ENCODE peak calls at places on chromosome 15, in seven cellular contexts. One of them, this sample, is unnamed.

GRCh38 chr15:59516655-59517461 is 78.9 kb downstream of the FAM81A start:
- DNase-seq in esophagus squamous epithelium: no peak
- DNase-seq in HepG2: no peak
- DNase-seq in CD8-positive, alpha-beta T cell: no peak
- DNase-seq in lower lobe of right lung: no peak
- DNase-seq in SJSA1: no peak
- DNase-seq in tibial artery: no peak
- DNase-seq in this sample: no peak

GRCh38 chr15:29410342-29410741 is 140.7 kb upstream of the NSMCE3 start:
- DNase-seq in esophagus squamous epithelium: no peak
- DNase-seq in lower lobe of right lung: no peak
- DNase-seq in tibial artery: no peak
- DNase-seq in SJSA1: no peak
- DNase-seq in HepG2: no peak
- DNase-seq in CD8-positive, alpha-beta T cell: no peak
- DNase-seq in this sample: no peak

GRCh38 chr15:39285066-39285465 is 295.8 kb upstream of the THBS1 start:
- DNase-seq in lower lobe of right lung: no peak
- DNase-seq in tibial artery: no peak
- DNase-seq in SJSA1: no peak
- DNase-seq in esophagus squamous epithelium: no peak
- DNase-seq in HepG2: no peak
- DNase-seq in CD8-positive, alpha-beta T cell: no peak
- DNase-seq in this sample: no peak

GRCh38 chr15:98518823-98519561 is 129.3 kb upstream of the IGF1R start:
- DNase-seq in HepG2: peak; percentile 67
- DNase-seq in SJSA1: peak; percentile 63
- DNase-seq in esophagus squamous epithelium: no peak
- DNase-seq in tibial artery: no peak
- DNase-seq in CD8-positive, alpha-beta T cell: peak; percentile 65
- DNase-seq in lower lobe of right lung: no peak
- DNase-seq in this sample: peak; percentile 49

GRCh38 chr15:73368301-73369072 is at the start of gene HCN4:
- DNase-seq in SJSA1: no peak
- DNase-seq in HepG2: no peak
- DNase-seq in tibial artery: no peak
- DNase-seq in CD8-positive, alpha-beta T cell: no peak
- DNase-seq in lower lobe of right lung: no peak
- DNase-seq in esophagus squamous epithelium: no peak
- DNase-seq in this sample: no peak

GRCh38 chr15:28114721-28115622 is 15.9 kb upstream of the OCA2 start:
- DNase-seq in HepG2: no peak
- DNase-seq in esophagus squamous epithelium: no peak
- DNase-seq in CD8-positive, alpha-beta T cell: no peak
- DNase-seq in tibial artery: no peak
- DNase-seq in SJSA1: no peak
- DNase-seq in lower lobe of right lung: no peak
- DNase-seq in this sample: no peak

GRCh38 chr15:85316244-85316934 is 64.0 kb upstream of the AKAP13 start:
- DNase-seq in esophagus squamous epithelium: no peak
- DNase-seq in lower lobe of right lung: no peak
- DNase-seq in CD8-positive, alpha-beta T cell: peak; percentile 60
- DNase-seq in SJSA1: no peak
- DNase-seq in tibial artery: no peak
- DNase-seq in HepG2: peak; percentile 14
- DNase-seq in this sample: no peak

GRCh38 chr15:31098953-31099740 is 2.4 kb downstream of the TRPM1 start:
- DNase-seq in tibial artery: no peak
- DNase-seq in HepG2: no peak
- DNase-seq in SJSA1: no peak
- DNase-seq in CD8-positive, alpha-beta T cell: no peak
- DNase-seq in lower lobe of right lung: no peak
- DNase-seq in esophagus squamous epithelium: no peak
- DNase-seq in this sample: no peak

GRCh38 chr15:20356444-20357138 is 185.0 kb downstream of the GOLGA6L6 start:
- DNase-seq in esophagus squamous epithelium: no peak
- DNase-seq in HepG2: peak; percentile 45
- DNase-seq in tibial artery: peak; percentile 30
- DNase-seq in lower lobe of right lung: peak; percentile 73
- DNase-seq in CD8-positive, alpha-beta T cell: peak; percentile 93
- DNase-seq in SJSA1: peak; percentile 9
- DNase-seq in this sample: peak; percentile 79

GRCh38 chr15:31459011-31459748 is 132.5 kb downstream of the KLF13 start:
- DNase-seq in SJSA1: no peak
- DNase-seq in tibial artery: no peak
- DNase-seq in esophagus squamous epithelium: no peak
- DNase-seq in lower lobe of right lung: no peak
- DNase-seq in HepG2: no peak
- DNase-seq in CD8-positive, alpha-beta T cell: no peak
- DNase-seq in this sample: no peak

GRCh38 chr15:55279746-55280351 is 9.8 kb downstream of the RAB27A start:
- DNase-seq in tibial artery: no peak
- DNase-seq in HepG2: peak; percentile 62
- DNase-seq in lower lobe of right lung: no peak
- DNase-seq in SJSA1: peak; percentile 61
- DNase-seq in esophagus squamous epithelium: no peak
- DNase-seq in CD8-positive, alpha-beta T cell: peak; percentile 68
- DNase-seq in this sample: peak; percentile 41

GRCh38 chr15:70488002-70488605 is 275.3 kb downstream of the UACA start:
- DNase-seq in CD8-positive, alpha-beta T cell: peak; percentile 83
- DNase-seq in tibial artery: peak; percentile 71
- DNase-seq in HepG2: peak; percentile 29
- DNase-seq in esophagus squamous epithelium: no peak
- DNase-seq in lower lobe of right lung: peak; percentile 73
- DNase-seq in SJSA1: peak; percentile 70
- DNase-seq in this sample: peak; percentile 75

GRCh38 chr15:45549831-45550230 is 27.3 kb upstream of the SLC30A4 start:
- DNase-seq in HepG2: no peak
- DNase-seq in lower lobe of right lung: no peak
- DNase-seq in tibial artery: no peak
- DNase-seq in CD8-positive, alpha-beta T cell: no peak
- DNase-seq in esophagus squamous epithelium: no peak
- DNase-seq in SJSA1: no peak
- DNase-seq in this sample: no peak

GRCh38 chr15:99844150-99844549 is 110.9 kb upstream of the LYSMD4 start:
- DNase-seq in CD8-positive, alpha-beta T cell: no peak
- DNase-seq in tibial artery: no peak
- DNase-seq in esophagus squamous epithelium: no peak
- DNase-seq in lower lobe of right lung: no peak
- DNase-seq in HepG2: no peak
- DNase-seq in SJSA1: no peak
- DNase-seq in this sample: no peak

GRCh38 chr15:100714034-100714748 is 111.8 kb downstream of the ASB7 start:
- DNase-seq in lower lobe of right lung: no peak
- DNase-seq in esophagus squamous epithelium: no peak
- DNase-seq in CD8-positive, alpha-beta T cell: no peak
- DNase-seq in HepG2: no peak
- DNase-seq in SJSA1: no peak
- DNase-seq in tibial artery: no peak
- DNase-seq in this sample: no peak

GRCh38 chr15:36738817-36739216 is 159.4 kb downstream of the CDIN1 start:
- DNase-seq in CD8-positive, alpha-beta T cell: no peak
- DNase-seq in esophagus squamous epithelium: no peak
- DNase-seq in lower lobe of right lung: no peak
- DNase-seq in HepG2: no peak
- DNase-seq in tibial artery: no peak
- DNase-seq in SJSA1: peak; percentile 19
- DNase-seq in this sample: no peak

GRCh38 chr15:70089692-70089971 is 8.1 kb downstream of the TLE3 start:
- DNase-seq in lower lobe of right lung: no peak
- DNase-seq in HepG2: no peak
- DNase-seq in tibial artery: no peak
- DNase-seq in esophagus squamous epithelium: no peak
- DNase-seq in CD8-positive, alpha-beta T cell: no peak
- DNase-seq in SJSA1: no peak
- DNase-seq in this sample: no peak

GRCh38 chr15:98721166-98721565 is 72.8 kb downstream of the IGF1R start:
- DNase-seq in esophagus squamous epithelium: no peak
- DNase-seq in tibial artery: no peak
- DNase-seq in CD8-positive, alpha-beta T cell: no peak
- DNase-seq in HepG2: no peak
- DNase-seq in lower lobe of right lung: no peak
- DNase-seq in SJSA1: no peak
- DNase-seq in this sample: no peak

GRCh38 chr15:67076147-67076843 is 10.9 kb downstream of the SMAD3 start:
- DNase-seq in CD8-positive, alpha-beta T cell: no peak
- DNase-seq in SJSA1: peak; percentile 95
- DNase-seq in lower lobe of right lung: no peak
- DNase-seq in esophagus squamous epithelium: no peak
- DNase-seq in tibial artery: no peak
- DNase-seq in HepG2: no peak
- DNase-seq in this sample: no peak

GRCh38 chr15:51262468-51262867 is 75.9 kb downstream of the CYP19A1 start:
- DNase-seq in tibial artery: no peak
- DNase-seq in HepG2: no peak
- DNase-seq in lower lobe of right lung: no peak
- DNase-seq in CD8-positive, alpha-beta T cell: no peak
- DNase-seq in SJSA1: no peak
- DNase-seq in esophagus squamous epithelium: no peak
- DNase-seq in this sample: no peak

GRCh38 chr15:85603160-85603559 is 191.6 kb downstream of the KLHL25 start:
- DNase-seq in esophagus squamous epithelium: no peak
- DNase-seq in lower lobe of right lung: no peak
- DNase-seq in HepG2: no peak
- DNase-seq in SJSA1: no peak
- DNase-seq in tibial artery: no peak
- DNase-seq in CD8-positive, alpha-beta T cell: no peak
- DNase-seq in this sample: no peak

GRCh38 chr15:84981711-84982300 is at the start of gene PDE8A:
- DNase-seq in esophagus squamous epithelium: no peak
- DNase-seq in lower lobe of right lung: peak; percentile 75
- DNase-seq in SJSA1: peak; percentile 63
- DNase-seq in CD8-positive, alpha-beta T cell: peak; percentile 71
- DNase-seq in tibial artery: no peak
- DNase-seq in HepG2: no peak
- DNase-seq in this sample: peak; percentile 68

GRCh38 chr15:72201346-72202029 is 3.9 kb upstream of the GRAMD2A start:
- DNase-seq in CD8-positive, alpha-beta T cell: no peak
- DNase-seq in HepG2: no peak
- DNase-seq in lower lobe of right lung: no peak
- DNase-seq in tibial artery: no peak
- DNase-seq in SJSA1: no peak
- DNase-seq in esophagus squamous epithelium: no peak
- DNase-seq in this sample: no peak
- H3K4me1 ChIP-seq in CD8-positive, alpha-beta T cell: peaks cover 5% of the 10 kb centered on the region
- H3K4me1 ChIP-seq in HepG2: peaks cover 24% of the 10 kb centered on the region
- H3K4me1 ChIP-seq in lower lobe of right lung: peaks cover 34% of the 10 kb centered on the region
- H3K4me1 ChIP-seq in tibial artery: peaks cover 28% of the 10 kb centered on the region
- H3K4me1 ChIP-seq in SJSA1: peaks cover 10% of the 10 kb centered on the region
- H3K4me1 ChIP-seq in esophagus squamous epithelium: peaks cover 36% of the 10 kb centered on the region
- H3K4me1 ChIP-seq in this sample: peaks cover 5% of the 10 kb centered on the region

GRCh38 chr15:68286256-68286655 is 8.7 kb downstream of the FEM1B start:
- DNase-seq in lower lobe of right lung: no peak
- DNase-seq in tibial artery: no peak
- DNase-seq in HepG2: no peak
- DNase-seq in esophagus squamous epithelium: no peak
- DNase-seq in CD8-positive, alpha-beta T cell: no peak
- DNase-seq in SJSA1: no peak
- DNase-seq in this sample: no peak

GRCh38 chr15:68283401-68283800 is 5.9 kb downstream of the FEM1B start:
- DNase-seq in lower lobe of right lung: no peak
- DNase-seq in CD8-positive, alpha-beta T cell: no peak
- DNase-seq in HepG2: no peak
- DNase-seq in tibial artery: no peak
- DNase-seq in esophagus squamous epithelium: no peak
- DNase-seq in SJSA1: no peak
- DNase-seq in this sample: no peak

GRCh38 chr15:68289621-68290352 is 12.2 kb downstream of the FEM1B start:
- DNase-seq in SJSA1: no peak
- DNase-seq in lower lobe of right lung: no peak
- DNase-seq in HepG2: no peak
- DNase-seq in esophagus squamous epithelium: no peak
- DNase-seq in tibial artery: no peak
- DNase-seq in CD8-positive, alpha-beta T cell: no peak
- DNase-seq in this sample: no peak

GRCh38 chr15:68289057-68289456 is 11.5 kb downstream of the FEM1B start:
- DNase-seq in esophagus squamous epithelium: no peak
- DNase-seq in lower lobe of right lung: no peak
- DNase-seq in CD8-positive, alpha-beta T cell: no peak
- DNase-seq in SJSA1: no peak
- DNase-seq in tibial artery: no peak
- DNase-seq in HepG2: no peak
- DNase-seq in this sample: no peak

GRCh38 chr15:68285243-68285980 is 7.9 kb downstream of the FEM1B start:
- DNase-seq in esophagus squamous epithelium: no peak
- DNase-seq in SJSA1: no peak
- DNase-seq in tibial artery: no peak
- DNase-seq in CD8-positive, alpha-beta T cell: no peak
- DNase-seq in lower lobe of right lung: no peak
- DNase-seq in HepG2: peak; percentile 85
- DNase-seq in this sample: no peak
- H3K4me3 ChIP-seq in esophagus squamous epithelium: no peak overlapping the region
- H3K4me3 ChIP-seq in SJSA1: no peak overlapping the region
- H3K4me3 ChIP-seq in tibial artery: no peak overlapping the region
- H3K4me3 ChIP-seq in CD8-positive, alpha-beta T cell: no peak overlapping the region
- H3K4me3 ChIP-seq in lower lobe of right lung: no peak overlapping the region
- H3K4me3 ChIP-seq in HepG2: no peak overlapping the region
- H3K4me3 ChIP-seq in this sample: peak overlapping the region; percentile 42

GRCh38 chr15:75695206-75695605 is 17.4 kb downstream of the CSPG4 start:
- DNase-seq in CD8-positive, alpha-beta T cell: no peak
- DNase-seq in HepG2: no peak
- DNase-seq in SJSA1: no peak
- DNase-seq in tibial artery: no peak
- DNase-seq in lower lobe of right lung: no peak
- DNase-seq in esophagus squamous epithelium: no peak
- DNase-seq in this sample: no peak
- H3K4me1 ChIP-seq in CD8-positive, alpha-beta T cell: peaks cover 9% of the 10 kb centered on the region
- H3K4me1 ChIP-seq in HepG2: peaks cover 34% of the 10 kb centered on the region
- H3K4me1 ChIP-seq in SJSA1: peaks cover 25% of the 10 kb centered on the region
- H3K4me1 ChIP-seq in tibial artery: peaks cover 70% of the 10 kb centered on the region
- H3K4me1 ChIP-seq in lower lobe of right lung: peaks cover 43% of the 10 kb centered on the region
- H3K4me1 ChIP-seq in esophagus squamous epithelium: peaks cover 67% of the 10 kb centered on the region
- H3K4me1 ChIP-seq in this sample: peaks cover 12% of the 10 kb centered on the region

DNA sequence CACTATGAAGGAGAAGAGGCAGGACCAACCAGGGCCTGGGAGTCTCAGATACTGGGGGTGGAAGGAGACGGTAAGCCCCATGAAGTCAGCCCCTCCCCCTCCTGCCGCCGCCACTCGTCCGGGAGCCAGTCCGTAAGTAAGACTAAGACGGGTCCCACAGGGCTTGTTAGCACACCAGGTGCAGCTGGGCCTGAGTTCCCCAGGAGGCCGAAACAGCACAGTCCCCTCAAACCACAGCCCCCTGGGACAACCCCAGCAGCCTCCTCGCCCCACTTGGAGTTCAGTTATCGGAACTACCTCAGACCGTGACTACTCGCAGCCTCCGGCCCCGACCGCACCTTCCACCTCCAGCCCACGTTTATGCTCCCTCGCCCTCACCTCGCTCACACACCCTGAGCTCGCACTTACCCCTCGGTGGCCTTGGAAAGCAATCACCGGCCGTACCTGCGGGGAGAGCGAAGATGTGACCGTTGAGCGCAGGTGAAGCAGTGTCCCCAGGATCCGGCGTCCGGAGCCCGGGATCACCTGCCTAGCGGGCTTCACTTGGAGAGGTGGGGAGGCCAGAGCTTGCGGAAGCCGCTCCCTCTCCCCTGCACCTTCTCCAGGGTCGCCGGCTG is 557 bp downstream of the ELL3 start:
- DNase-seq in lower lobe of right lung: peak; percentile 52
- DNase-seq in SJSA1: no peak
- DNase-seq in tibial artery: no peak
- DNase-seq in HepG2: no peak
- DNase-seq in esophagus squamous epithelium: peak; percentile 19
- DNase-seq in CD8-positive, alpha-beta T cell: peak; percentile 51
- DNase-seq in this sample: no peak
- H3K4me3 ChIP-seq in lower lobe of right lung: peak overlapping the region; percentile 78
- H3K4me3 ChIP-seq in SJSA1: peak overlapping the region; percentile 48
- H3K4me3 ChIP-seq in tibial artery: peak overlapping the region; percentile 68
- H3K4me3 ChIP-seq in HepG2: peak overlapping the region; percentile 78
- H3K4me3 ChIP-seq in esophagus squamous epithelium: peak overlapping the region; percentile 71
- H3K4me3 ChIP-seq in CD8-positive, alpha-beta T cell: peak overlapping the region; percentile 94
- H3K4me3 ChIP-seq in this sample: no peak overlapping the region

This sample was measured in CD4-positive, CD25-positive, alpha-beta regulatory T cell.